ENCODE peak calls at places on chromosomes 12 and 14, in seven cellular contexts. I is A549, M is omental fat pad, T is mucosa of descending colon, Y is fibroblast of the aortic adventitia, R is astrocyte of the spinal cord, E is spleen. F is an unnamed sample.

GRCh38 chr12:120261951-120262851 is 3.3 kb downstream of the PXN start:
- DNase-seq in I (peak), M (no peak), E (no peak), Y (no peak), T (peak), R (no peak), F (no peak)

GRCh38 chr12:71281425-71281824 is 123.6 kb upstream of the TSPAN8 start:
- DNase-seq in R (no peak), M (no peak), Y (no peak), T (no peak), I (no peak), E (no peak), F (no peak)

GRCh38 chr12:102522768-102523167 is 42.4 kb upstream of the IGF1 start:
- DNase-seq in T (no peak), R (no peak), Y (no peak), I (no peak), M (no peak), E (no peak), F (no peak)

GRCh38 chr14:50520947-50521815 is 11.2 kb downstream of the MAP4K5 start:
- DNase-seq in R (peak), E (no peak), T (no peak), Y (peak), I (peak), M (no peak), F (no peak)

GRCh38 chr12:27437839-27438238 is 8.7 kb upstream of the SMCO2 start:
- DNase-seq in R (no peak), T (no peak), M (no peak), E (no peak), I (no peak), Y (no peak), F (no peak)

GRCh38 chr12:62581288-62582064 is 114.8 kb downstream of the MON2 start:
- DNase-seq in Y (peak), M (no peak), E (no peak), R (peak), I (peak), T (no peak), F (no peak)

GRCh38 chr12:104866286-104866685 is 91.8 kb downstream of the SLC41A2 start:
- DNase-seq in Y (peak), E (no peak), R (peak), I (no peak), M (no peak), T (no peak), F (no peak)

GRCh38 chr14:90567191-90567590 is 170.4 kb downstream of the CALM1 start:
- DNase-seq in I (no peak), Y (no peak), R (no peak), E (no peak), T (no peak), M (no peak), F (no peak)

GRCh38 chr12:48034835-48035805 is 30.8 kb upstream of the COL2A1 start:
- DNase-seq in E (no peak), M (no peak), Y (no peak), R (no peak), I (no peak), T (no peak), F (peak)

GRCh38 chr12:617304-617915 is 45.8 kb downstream of the NINJ2 start:
- DNase-seq in I (no peak), E (peak), T (no peak), Y (no peak), R (peak), M (no peak), F (no peak)

GRCh38 chr14:86462193-86462592 is 932.2 kb downstream of the FLRT2 start:
- DNase-seq in I (no peak), M (no peak), R (peak), E (no peak), Y (peak), T (peak), F (no peak)

GRCh38 chr14:63901434-63902085 is 48.8 kb downstream of the SYNE2 start:
- DNase-seq in Y (peak), R (peak), E (no peak), T (no peak), I (no peak), M (no peak), F (no peak)

GRCh38 chr14:92586966-92587365 is 73.4 kb downstream of the RIN3 start:
- DNase-seq in I (no peak), R (no peak), T (no peak), M (no peak), Y (no peak), E (no peak), F (no peak)

GRCh38 chr12:110304061-110304551 is 23.1 kb downstream of the ATP2A2 start:
- DNase-seq in M (no peak), I (no peak), E (no peak), Y (peak), T (no peak), R (no peak), F (no peak)

GRCh38 chr14:54435500-54435981 is 5.6 kb downstream of the CNIH1 start:
- DNase-seq in R (peak), I (no peak), Y (peak), M (no peak), T (no peak), E (no peak), F (no peak)

GRCh38 chr12:65152012-65152411 is 17.4 kb upstream of the LEMD3 start:
- DNase-seq in Y (no peak), I (no peak), T (no peak), R (no peak), M (no peak), E (no peak), F (no peak)

GRCh38 chr12:123233505-123234299 is 466 bp downstream of the MTRFR start:
- DNase-seq in T (no peak), Y (no peak), M (no peak), R (no peak), E (no peak), I (no peak), F (no peak)

DNA sequence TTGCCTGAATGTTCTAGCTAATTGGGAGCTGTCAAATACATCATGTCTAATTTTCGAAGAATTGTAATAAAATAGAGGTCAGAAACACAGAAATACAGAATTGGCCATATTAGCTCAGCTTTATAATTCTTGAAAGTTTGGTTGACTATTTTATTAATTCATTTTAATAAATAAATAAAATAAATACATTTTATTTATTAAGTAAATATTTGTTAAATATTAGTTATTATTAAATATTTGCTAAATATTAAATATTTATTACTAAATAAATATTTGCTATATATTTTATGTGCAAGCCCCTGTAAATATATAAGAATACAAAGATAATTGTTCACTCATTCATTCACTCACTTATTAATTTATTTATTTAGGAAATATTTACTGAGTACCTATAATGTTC is 231.3 kb downstream of the SSPN start:
- DNase-seq in R (no peak), M (no peak), I (no peak), E (no peak), Y (no peak), T (no peak), F (no peak)
- TF ChIP-seq CTCF in R (no peak), M (no peak), I (no peak), E (no peak), Y (no peak), T (no peak), F (no peak)

GRCh38 chr12:24360907-24361306 is 411.4 kb upstream of the SOX5 start:
- DNase-seq in R (no peak), Y (no peak), E (no peak), I (no peak), M (no peak), T (no peak), F (no peak)
- TF ChIP-seq CTCF in R (no peak), Y (no peak), E (no peak), I (no peak), M (no peak), T (no peak), F (no peak)

DNA sequence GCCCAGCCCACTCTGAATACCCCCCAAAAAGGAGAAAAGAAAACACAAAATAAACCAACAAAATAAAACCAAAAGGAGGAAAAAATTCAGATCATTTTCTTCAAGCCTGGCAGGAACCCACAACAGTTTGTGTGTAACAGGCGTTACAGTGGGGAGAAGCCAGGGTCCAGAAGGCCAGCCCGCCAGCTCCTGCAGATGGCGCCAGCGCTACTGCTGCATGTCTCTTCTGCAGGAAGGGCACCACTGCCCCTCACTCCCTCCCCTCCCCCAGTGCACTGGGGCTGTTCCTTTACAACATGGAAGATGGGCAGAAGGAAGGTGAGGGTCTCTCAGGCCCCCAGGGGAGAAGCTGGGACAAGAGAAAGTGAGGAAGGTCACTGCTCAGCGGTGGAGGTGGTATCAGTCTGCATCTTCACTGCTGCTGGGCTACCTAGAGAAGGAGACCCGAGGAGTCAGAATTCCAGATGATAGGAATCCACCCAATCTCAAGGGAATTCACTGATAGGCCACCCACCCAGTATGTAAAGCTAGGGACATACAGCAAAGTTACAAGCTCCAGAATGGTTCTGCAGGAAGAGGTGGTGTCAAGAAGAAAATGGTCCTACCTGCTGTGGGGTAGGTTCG is 2.3 kb upstream of the NOP2 start:
- DNase-seq in Y (peak), E (peak), R (peak), M (no peak), I (peak), T (peak), F (no peak)
- TF ChIP-seq CTCF in Y (peak), E (peak), R (peak), M (no peak), I (peak), T (peak), F (peak)

GRCh38 chr12:52667509-52667908 is 12.7 kb downstream of the KRT1 start:
- DNase-seq in E (no peak), I (peak), T (peak), Y (no peak), M (no peak), R (no peak), F (no peak)
- TF ChIP-seq CTCF in E (no peak), I (peak), T (no peak), Y (peak), M (no peak), R (peak), F (no peak)